ENCODE peak calls at places on chromosomes 7 and 10, in eight cellular contexts. N is GM13976; L is thoracic aorta; D is MM.1S; C is CD8-positive, alpha-beta T cell; K is HL-60; I is adrenal gland; X is keratinocyte. V is an unnamed sample.

GRCh38 chr7:39613577-39613976 is 9.8 kb upstream of the RALA start:
- DNase-seq in N (no peak), L (no peak), D (no peak), C (no peak), K (no peak), I (no peak), X (no peak), V (no peak)

GRCh38 chr10:113866551-113867394 is 12.3 kb downstream of the NHLRC2 start:
- DNase-seq in N (no peak), L (no peak), D (no peak), C (no peak), K (peak; percentile 24), I (no peak), X (no peak), V (no peak)

GRCh38 chr7:141477866-141478265 is 73.3 kb upstream of the AGK start:
- DNase-seq in N (no peak), L (no peak), D (no peak), C (no peak), K (no peak), I (no peak), X (no peak), V (no peak)

GRCh38 chr7:45267262-45267661 is 109.7 kb downstream of the RAMP3 start:
- DNase-seq in N (no peak), L (no peak), D (no peak), C (no peak), K (no peak), I (no peak), X (no peak), V (no peak)

GRCh38 chr10:86480571-86480970 is 41.0 kb downstream of the WAPL start:
- DNase-seq in N (no peak), L (no peak), D (no peak), C (no peak), K (no peak), I (no peak), X (no peak), V (no peak)

GRCh38 chr10:59362184-59362966 is at the start of gene FAM13C:
- DNase-seq in N (peak; percentile 32), L (no peak), D (peak; percentile 64), C (no peak), K (no peak), I (peak; percentile 76), X (no peak), V (no peak)

GRCh38 chr10:103512591-103513382 is 19.3 kb downstream of the NEURL1 start:
- DNase-seq in N (no peak), L (no peak), D (no peak), C (no peak), K (no peak), I (no peak), X (no peak), V (no peak)

GRCh38 chr10:100877451-100877850 is 35.3 kb upstream of the SLF2 start:
- DNase-seq in N (peak; percentile 14), L (no peak), D (no peak), C (no peak), K (no peak), I (no peak), X (no peak), V (no peak)

GRCh38 chr7:117323877-117324699 is 1.2 kb upstream of the WNT2 start:
- DNase-seq in N (peak; percentile 47), L (no peak), D (no peak), C (no peak), K (no peak), I (no peak), X (no peak), V (peak; percentile 55)

GRCh38 chr10:48535416-48536225 is 69.3 kb downstream of the ARHGAP22 start:
- DNase-seq in N (no peak), L (no peak), D (peak; percentile 66), C (no peak), K (no peak), I (no peak), X (no peak), V (no peak)

GRCh38 chr7:120794100-120794729 is 63.7 kb downstream of the TSPAN12 start:
- DNase-seq in N (no peak), L (no peak), D (peak; percentile 18), C (no peak), K (no peak), I (no peak), X (peak; percentile 17), V (no peak)

GRCh38 chr7:2004841-2005351 is 227.8 kb downstream of the MAD1L1 start:
- DNase-seq in N (no peak), L (no peak), D (no peak), C (no peak), K (no peak), I (peak; percentile 4), X (no peak), V (no peak)

GRCh38 chr7:21426286-21426957 is 1.5 kb upstream of the SP4 start:
- DNase-seq in N (no peak), L (no peak), D (peak; percentile 8), C (no peak), K (peak; percentile 49), I (no peak), X (no peak), V (no peak)

GRCh38 chr7:28062197-28062988 is 118.2 kb downstream of the JAZF1 start:
- DNase-seq in N (peak; percentile 49), L (no peak), D (peak; percentile 76), C (peak; percentile 25), K (peak; percentile 87), I (peak; percentile 81), X (no peak), V (peak; percentile 62)

GRCh38 chr10:78247821-78248220 is 214.2 kb downstream of the RPS24 start:
- DNase-seq in N (no peak), L (no peak), D (no peak), C (no peak), K (no peak), I (no peak), X (no peak), V (no peak)

GRCh38 chr7:35793225-35793579 is 7.7 kb upstream of the SEPTIN7 start:
- DNase-seq in N (no peak), L (no peak), D (no peak), C (no peak), K (no peak), I (no peak), X (no peak), V (no peak)

GRCh38 chr10:60490013-60490412 is 100.3 kb upstream of the ANK3 start:
- DNase-seq in N (no peak), L (no peak), D (no peak), C (no peak), K (no peak), I (no peak), X (no peak), V (no peak)

GRCh38 chr7:99623091-99623693 is 6.4 kb downstream of the ZSCAN25 start:
- DNase-seq in N (no peak), L (no peak), D (no peak), C (no peak), K (no peak), I (no peak), X (peak; percentile 59), V (no peak)

GRCh38 chr7:122380993-122381392 is 76.4 kb upstream of the FEZF1 start:
- DNase-seq in N (no peak), L (no peak), D (peak; percentile 44), C (no peak), K (no peak), I (no peak), X (no peak), V (no peak)

GRCh38 chr10:130111115-130111847 is 651 bp upstream of the C10orf143 start:
- DNase-seq in N (peak; percentile 94), L (peak; percentile 98), D (peak; percentile 98), C (peak; percentile 93), K (peak; percentile 98), I (peak; percentile 98), X (peak; percentile 86), V (peak; percentile 92)
- TF ChIP-seq CTCF in N (no peak), L (no peak), D (no peak), C (no peak), K (no peak), I (no peak), X (no peak), V (no peak)

GRCh38 chr7:82805527-82805960 is 357.1 kb downstream of the PCLO start:
- DNase-seq in N (no peak), L (no peak), D (no peak), C (no peak), K (peak; percentile 6), I (no peak), X (peak; percentile 23), V (no peak)

GRCh38 chr7:82808633-82809032 is 354.1 kb downstream of the PCLO start:
- DNase-seq in N (no peak), L (no peak), D (no peak), C (no peak), K (no peak), I (no peak), X (no peak), V (no peak)

GRCh38 chr7:82816272-82816671 is 346.4 kb downstream of the PCLO start:
- DNase-seq in N (no peak), L (no peak), D (no peak), C (no peak), K (no peak), I (no peak), X (no peak), V (no peak)

GRCh38 chr7:82810558-82811259 is 352.0 kb downstream of the PCLO start:
- DNase-seq in N (peak; percentile 13), L (no peak), D (peak; percentile 65), C (no peak), K (peak; percentile 5), I (peak; percentile 7), X (no peak), V (peak; percentile 16)
- TF ChIP-seq CTCF in N (peak; percentile 75), L (peak; percentile 16), D (peak; percentile 73), C (no peak), K (peak; percentile 56), I (peak; percentile 56), X (peak; percentile 58), V (peak; percentile 72)

GRCh38 chr7:84389242-84389641 is 194.7 kb upstream of the SEMA3A start:
- DNase-seq in N (peak; percentile 20), L (no peak), D (peak; percentile 52), C (no peak), K (no peak), I (no peak), X (no peak), V (peak; percentile 33)

GRCh38 chr7:84399661-84400060 is 205.1 kb upstream of the SEMA3A start:
- DNase-seq in N (no peak), L (no peak), D (no peak), C (no peak), K (no peak), I (no peak), X (no peak), V (no peak)

GRCh38 chr7:84394219-84394618 is 199.6 kb upstream of the SEMA3A start:
- DNase-seq in N (no peak), L (no peak), D (no peak), C (no peak), K (no peak), I (no peak), X (no peak), V (no peak)

GRCh38 chr7:84393776-84394175 is 199.2 kb upstream of the SEMA3A start:
- DNase-seq in N (no peak), L (no peak), D (no peak), C (no peak), K (no peak), I (no peak), X (no peak), V (no peak)
- TF ChIP-seq CTCF in N (no peak), L (no peak), D (no peak), C (no peak), K (no peak), I (no peak), X (no peak), V (no peak)

DNA sequence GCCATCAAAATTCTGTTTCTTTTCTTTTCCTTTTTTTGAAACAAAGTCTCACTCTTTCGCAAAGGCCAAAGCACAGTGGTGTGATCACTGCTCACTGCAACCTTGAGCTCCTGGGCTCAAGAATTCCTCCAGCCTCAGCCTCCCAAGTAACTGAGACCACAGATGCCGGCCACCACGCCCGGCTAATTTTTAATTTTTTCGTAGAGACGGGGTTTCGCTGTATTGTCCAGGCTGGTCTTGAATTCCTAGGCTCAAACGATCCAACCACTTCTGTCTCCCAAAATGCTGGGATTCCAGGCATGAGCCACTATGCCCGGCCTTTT is 25.7 kb upstream of the TRIM56 start:
- DNase-seq in N (no peak), L (no peak), D (no peak), C (no peak), K (no peak), I (no peak), X (no peak), V (no peak)
- TF ChIP-seq CTCF in N (no peak), L (no peak), D (no peak), C (peak; percentile 32), K (no peak), I (no peak), X (no peak), V (no peak)

V was measured in GM13977.